ENCODE peak calls at places on chromosomes 3 and 15, in ten cellular contexts. One of them, this sample, is unnamed.

GRCh38 chr3:183339461-183340086 is 86.5 kb downstream of the B3GNT5 start:
- DNase-seq in WERI-Rb-1: no peak
- DNase-seq in lower lobe of right lung: no peak
- DNase-seq in colonic mucosa: no peak
- DNase-seq in fibroblast of mammary gland: peak; percentile 58
- DNase-seq in B cell: no peak
- DNase-seq in neural crest cell: no peak
- DNase-seq in CD8-positive, alpha-beta T cell: no peak
- DNase-seq in AG04450: no peak
- DNase-seq in A673: no peak
- DNase-seq in this sample: no peak

GRCh38 chr3:45139372-45139894 is 6.7 kb downstream of the CDCP1 start:
- DNase-seq in fibroblast of mammary gland: peak; percentile 77
- DNase-seq in lower lobe of right lung: no peak
- DNase-seq in colonic mucosa: no peak
- DNase-seq in AG04450: no peak
- DNase-seq in A673: no peak
- DNase-seq in WERI-Rb-1: no peak
- DNase-seq in B cell: no peak
- DNase-seq in neural crest cell: no peak
- DNase-seq in CD8-positive, alpha-beta T cell: no peak
- DNase-seq in this sample: no peak

GRCh38 chr3:143184098-143184497 is 64.5 kb downstream of the CHST2 start:
- DNase-seq in B cell: no peak
- DNase-seq in fibroblast of mammary gland: no peak
- DNase-seq in CD8-positive, alpha-beta T cell: no peak
- DNase-seq in AG04450: no peak
- DNase-seq in neural crest cell: no peak
- DNase-seq in A673: no peak
- DNase-seq in lower lobe of right lung: no peak
- DNase-seq in colonic mucosa: no peak
- DNase-seq in WERI-Rb-1: no peak
- DNase-seq in this sample: no peak

GRCh38 chr3:190840146-190840545 is 22.3 kb downstream of the GMNC start:
- DNase-seq in B cell: no peak
- DNase-seq in WERI-Rb-1: no peak
- DNase-seq in CD8-positive, alpha-beta T cell: no peak
- DNase-seq in A673: no peak
- DNase-seq in AG04450: no peak
- DNase-seq in lower lobe of right lung: no peak
- DNase-seq in fibroblast of mammary gland: peak; percentile 19
- DNase-seq in colonic mucosa: no peak
- DNase-seq in neural crest cell: no peak
- DNase-seq in this sample: no peak

GRCh38 chr3:46100812-46101211 is 73.5 kb upstream of the XCR1 start:
- DNase-seq in lower lobe of right lung: peak; percentile 51
- DNase-seq in colonic mucosa: no peak
- DNase-seq in fibroblast of mammary gland: no peak
- DNase-seq in A673: no peak
- DNase-seq in CD8-positive, alpha-beta T cell: no peak
- DNase-seq in B cell: no peak
- DNase-seq in WERI-Rb-1: no peak
- DNase-seq in AG04450: no peak
- DNase-seq in neural crest cell: no peak
- DNase-seq in this sample: no peak

GRCh38 chr3:8341853-8342252 is 159.8 kb upstream of the LMCD1 start:
- DNase-seq in B cell: no peak
- DNase-seq in fibroblast of mammary gland: no peak
- DNase-seq in A673: no peak
- DNase-seq in CD8-positive, alpha-beta T cell: no peak
- DNase-seq in AG04450: no peak
- DNase-seq in neural crest cell: no peak
- DNase-seq in lower lobe of right lung: no peak
- DNase-seq in colonic mucosa: no peak
- DNase-seq in WERI-Rb-1: no peak
- DNase-seq in this sample: no peak

GRCh38 chr3:121488628-121489027 is 57.2 kb downstream of the POLQ start:
- DNase-seq in CD8-positive, alpha-beta T cell: no peak
- DNase-seq in fibroblast of mammary gland: no peak
- DNase-seq in WERI-Rb-1: no peak
- DNase-seq in lower lobe of right lung: no peak
- DNase-seq in neural crest cell: no peak
- DNase-seq in B cell: no peak
- DNase-seq in colonic mucosa: no peak
- DNase-seq in AG04450: no peak
- DNase-seq in A673: no peak
- DNase-seq in this sample: no peak

GRCh38 chr3:76497636-76498035 is 542.3 kb upstream of the ROBO2 start:
- DNase-seq in CD8-positive, alpha-beta T cell: no peak
- DNase-seq in A673: no peak
- DNase-seq in neural crest cell: no peak
- DNase-seq in AG04450: peak; percentile 29
- DNase-seq in colonic mucosa: no peak
- DNase-seq in fibroblast of mammary gland: no peak
- DNase-seq in B cell: no peak
- DNase-seq in WERI-Rb-1: no peak
- DNase-seq in lower lobe of right lung: no peak
- DNase-seq in this sample: no peak

GRCh38 chr3:25592510-25592968 is 72.2 kb downstream of the TOP2B start:
- DNase-seq in A673: peak; percentile 24
- DNase-seq in AG04450: no peak
- DNase-seq in WERI-Rb-1: peak; percentile 39
- DNase-seq in B cell: no peak
- DNase-seq in colonic mucosa: no peak
- DNase-seq in lower lobe of right lung: no peak
- DNase-seq in fibroblast of mammary gland: peak; percentile 84
- DNase-seq in CD8-positive, alpha-beta T cell: no peak
- DNase-seq in neural crest cell: no peak
- DNase-seq in this sample: no peak

GRCh38 chr3:196195664-196196255 is 15.4 kb downstream of the ZDHHC19 start:
- DNase-seq in A673: no peak
- DNase-seq in CD8-positive, alpha-beta T cell: no peak
- DNase-seq in B cell: no peak
- DNase-seq in lower lobe of right lung: no peak
- DNase-seq in AG04450: no peak
- DNase-seq in neural crest cell: no peak
- DNase-seq in colonic mucosa: no peak
- DNase-seq in WERI-Rb-1: no peak
- DNase-seq in fibroblast of mammary gland: no peak
- DNase-seq in this sample: no peak

GRCh38 chr15:20340931-20341661 is 200.5 kb downstream of the GOLGA6L6 start:
- DNase-seq in lower lobe of right lung: peak; percentile 90
- DNase-seq in A673: no peak
- DNase-seq in AG04450: no peak
- DNase-seq in fibroblast of mammary gland: no peak
- DNase-seq in CD8-positive, alpha-beta T cell: peak; percentile 37
- DNase-seq in colonic mucosa: no peak
- DNase-seq in neural crest cell: peak; percentile 55
- DNase-seq in WERI-Rb-1: peak; percentile 44
- DNase-seq in B cell: peak; percentile 57
- DNase-seq in this sample: peak; percentile 69

GRCh38 chr3:146404451-146404850 is 64.9 kb downstream of the PLSCR2 start:
- DNase-seq in AG04450: peak; percentile 4
- DNase-seq in fibroblast of mammary gland: peak; percentile 27
- DNase-seq in neural crest cell: no peak
- DNase-seq in colonic mucosa: no peak
- DNase-seq in A673: no peak
- DNase-seq in B cell: no peak
- DNase-seq in CD8-positive, alpha-beta T cell: no peak
- DNase-seq in WERI-Rb-1: no peak
- DNase-seq in lower lobe of right lung: no peak
- DNase-seq in this sample: no peak

GRCh38 chr3:146803746-146804145 is 198.6 kb upstream of the PLSCR5 start:
- DNase-seq in WERI-Rb-1: peak; percentile 79
- DNase-seq in A673: peak; percentile 91
- DNase-seq in lower lobe of right lung: no peak
- DNase-seq in CD8-positive, alpha-beta T cell: no peak
- DNase-seq in colonic mucosa: no peak
- DNase-seq in AG04450: peak; percentile 38
- DNase-seq in B cell: no peak
- DNase-seq in fibroblast of mammary gland: peak; percentile 87
- DNase-seq in neural crest cell: no peak
- DNase-seq in this sample: no peak

GRCh38 chr3:191362524-191363090 is 32.3 kb upstream of the UTS2B start:
- DNase-seq in WERI-Rb-1: no peak
- DNase-seq in A673: no peak
- DNase-seq in AG04450: no peak
- DNase-seq in fibroblast of mammary gland: no peak
- DNase-seq in colonic mucosa: no peak
- DNase-seq in B cell: no peak
- DNase-seq in neural crest cell: no peak
- DNase-seq in CD8-positive, alpha-beta T cell: no peak
- DNase-seq in lower lobe of right lung: no peak
- DNase-seq in this sample: no peak

GRCh38 chr3:102125994-102126368 is 276.7 kb downstream of the NFKBIZ start:
- DNase-seq in neural crest cell: no peak
- DNase-seq in B cell: no peak
- DNase-seq in A673: no peak
- DNase-seq in WERI-Rb-1: no peak
- DNase-seq in CD8-positive, alpha-beta T cell: no peak
- DNase-seq in fibroblast of mammary gland: no peak
- DNase-seq in lower lobe of right lung: no peak
- DNase-seq in AG04450: no peak
- DNase-seq in colonic mucosa: no peak
- DNase-seq in this sample: no peak

DNA sequence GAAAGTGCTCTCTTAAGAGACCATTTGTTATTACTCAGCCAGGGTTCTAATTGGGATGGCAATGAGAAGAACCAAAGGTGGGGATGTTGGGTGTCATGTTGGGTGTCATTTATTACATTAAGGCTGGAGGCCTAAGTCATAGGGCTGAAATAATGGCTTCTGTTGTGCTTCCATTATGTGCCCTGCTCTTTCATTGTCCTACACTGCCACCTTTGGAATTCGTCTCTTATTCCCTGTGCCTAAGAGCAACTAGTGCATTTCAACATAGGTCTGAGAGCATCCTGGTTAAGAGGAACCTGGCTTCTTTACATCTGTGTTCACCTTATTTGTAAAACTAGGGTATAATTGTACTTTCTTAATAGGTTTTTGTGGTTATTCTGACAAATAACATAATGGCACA is 32.2 kb downstream of the RIOX2 start:
- DNase-seq in B cell: no peak
- DNase-seq in neural crest cell: no peak
- DNase-seq in fibroblast of mammary gland: no peak
- DNase-seq in colonic mucosa: no peak
- DNase-seq in CD8-positive, alpha-beta T cell: no peak
- DNase-seq in lower lobe of right lung: no peak
- DNase-seq in AG04450: no peak
- DNase-seq in WERI-Rb-1: no peak
- DNase-seq in A673: peak; percentile 33
- DNase-seq in this sample: no peak
- TF ChIP-seq CTCF in B cell: no peak
- TF ChIP-seq CTCF in neural crest cell: no peak
- TF ChIP-seq CTCF in fibroblast of mammary gland: no peak
- TF ChIP-seq CTCF in colonic mucosa: no peak
- TF ChIP-seq CTCF in CD8-positive, alpha-beta T cell: no peak
- TF ChIP-seq CTCF in lower lobe of right lung: no peak
- TF ChIP-seq CTCF in AG04450: no peak
- TF ChIP-seq CTCF in WERI-Rb-1: peak; percentile 29
- TF ChIP-seq CTCF in A673: peak; percentile 40
- TF ChIP-seq CTCF in this sample: no peak

GRCh38 chr3:24521306-24522154 is 26.9 kb upstream of the THRB start:
- DNase-seq in WERI-Rb-1: peak; percentile 58
- DNase-seq in fibroblast of mammary gland: peak; percentile 37
- DNase-seq in A673: peak; percentile 22
- DNase-seq in B cell: peak; percentile 49
- DNase-seq in colonic mucosa: peak; percentile 68
- DNase-seq in lower lobe of right lung: peak; percentile 74
- DNase-seq in AG04450: no peak
- DNase-seq in CD8-positive, alpha-beta T cell: no peak
- DNase-seq in neural crest cell: peak; percentile 30
- DNase-seq in this sample: no peak
- TF ChIP-seq CTCF in WERI-Rb-1: no peak
- TF ChIP-seq CTCF in fibroblast of mammary gland: no peak
- TF ChIP-seq CTCF in A673: no peak
- TF ChIP-seq CTCF in B cell: no peak
- TF ChIP-seq CTCF in colonic mucosa: no peak
- TF ChIP-seq CTCF in lower lobe of right lung: no peak
- TF ChIP-seq CTCF in AG04450: no peak
- TF ChIP-seq CTCF in CD8-positive, alpha-beta T cell: no peak
- TF ChIP-seq CTCF in neural crest cell: no peak
- TF ChIP-seq CTCF in this sample: no peak

GRCh38 chr15:65289261-65289854 is 2.7 kb upstream of the PARP16 start:
- DNase-seq in lower lobe of right lung: no peak
- DNase-seq in AG04450: no peak
- DNase-seq in A673: no peak
- DNase-seq in B cell: no peak
- DNase-seq in colonic mucosa: no peak
- DNase-seq in WERI-Rb-1: no peak
- DNase-seq in neural crest cell: no peak
- DNase-seq in CD8-positive, alpha-beta T cell: no peak
- DNase-seq in fibroblast of mammary gland: no peak
- DNase-seq in this sample: no peak

GRCh38 chr15:65285291-65286068 is 1.2 kb downstream of the PARP16 start:
- DNase-seq in AG04450: no peak
- DNase-seq in WERI-Rb-1: no peak
- DNase-seq in neural crest cell: no peak
- DNase-seq in fibroblast of mammary gland: peak; percentile 63
- DNase-seq in colonic mucosa: no peak
- DNase-seq in A673: no peak
- DNase-seq in B cell: no peak
- DNase-seq in CD8-positive, alpha-beta T cell: no peak
- DNase-seq in lower lobe of right lung: no peak
- DNase-seq in this sample: no peak

GRCh38 chr15:65286069-65286703 is 497 bp downstream of the PARP16 start:
- DNase-seq in colonic mucosa: peak; percentile 61
- DNase-seq in AG04450: no peak
- DNase-seq in WERI-Rb-1: no peak
- DNase-seq in fibroblast of mammary gland: no peak
- DNase-seq in B cell: no peak
- DNase-seq in lower lobe of right lung: peak; percentile 69
- DNase-seq in CD8-positive, alpha-beta T cell: peak; percentile 21
- DNase-seq in neural crest cell: no peak
- DNase-seq in A673: peak; percentile 22
- DNase-seq in this sample: peak; percentile 50

GRCh38 chr15:65287515-65287845 is 797 bp upstream of the PARP16 start:
- DNase-seq in colonic mucosa: no peak
- DNase-seq in B cell: no peak
- DNase-seq in lower lobe of right lung: no peak
- DNase-seq in WERI-Rb-1: no peak
- DNase-seq in neural crest cell: no peak
- DNase-seq in AG04450: no peak
- DNase-seq in fibroblast of mammary gland: no peak
- DNase-seq in A673: no peak
- DNase-seq in CD8-positive, alpha-beta T cell: no peak
- DNase-seq in this sample: peak; percentile 35

GRCh38 chr15:65286704-65287514 is at the start of gene PARP16:
- DNase-seq in colonic mucosa: peak; percentile 93
- DNase-seq in neural crest cell: peak; percentile 86
- DNase-seq in WERI-Rb-1: peak; percentile 97
- DNase-seq in lower lobe of right lung: peak; percentile 96
- DNase-seq in AG04450: peak; percentile 24
- DNase-seq in CD8-positive, alpha-beta T cell: peak; percentile 90
- DNase-seq in fibroblast of mammary gland: peak; percentile 58
- DNase-seq in B cell: peak; percentile 92
- DNase-seq in A673: peak; percentile 91
- DNase-seq in this sample: peak; percentile 93
- TF ChIP-seq CTCF in colonic mucosa: peak; percentile 50
- TF ChIP-seq CTCF in neural crest cell: peak; percentile 38
- TF ChIP-seq CTCF in WERI-Rb-1: peak; percentile 34
- TF ChIP-seq CTCF in lower lobe of right lung: peak; percentile 60
- TF ChIP-seq CTCF in AG04450: peak; percentile 24
- TF ChIP-seq CTCF in CD8-positive, alpha-beta T cell: no peak
- TF ChIP-seq CTCF in fibroblast of mammary gland: no peak
- TF ChIP-seq CTCF in B cell: no peak
- TF ChIP-seq CTCF in A673: peak; percentile 25
- TF ChIP-seq CTCF in this sample: peak; percentile 55

GRCh38 chr15:98771444-98772059 is 123.2 kb downstream of the IGF1R start:
- DNase-seq in A673: no peak
- DNase-seq in B cell: no peak
- DNase-seq in WERI-Rb-1: no peak
- DNase-seq in AG04450: no peak
- DNase-seq in CD8-positive, alpha-beta T cell: no peak
- DNase-seq in colonic mucosa: no peak
- DNase-seq in neural crest cell: no peak
- DNase-seq in lower lobe of right lung: no peak
- DNase-seq in fibroblast of mammary gland: no peak
- DNase-seq in this sample: no peak
- TF ChIP-seq CTCF in A673: no peak
- TF ChIP-seq CTCF in B cell: no peak
- TF ChIP-seq CTCF in WERI-Rb-1: no peak
- TF ChIP-seq CTCF in AG04450: no peak
- TF ChIP-seq CTCF in CD8-positive, alpha-beta T cell: no peak
- TF ChIP-seq CTCF in colonic mucosa: no peak
- TF ChIP-seq CTCF in neural crest cell: no peak
- TF ChIP-seq CTCF in lower lobe of right lung: no peak
- TF ChIP-seq CTCF in fibroblast of mammary gland: no peak
- TF ChIP-seq CTCF in this sample: no peak

This sample was measured in GM13977.